ENCODE peak calls at places on chromosomes 1 and 21, in seven cellular contexts. One of them, this sample, is unnamed.

GRCh38 chr21:38958940-38959685 is 153.4 kb downstream of the ETS2 start:
- DNase-seq in IMR-90: peak; percentile 74
- DNase-seq in fibroblast of lung: peak; percentile 69
- DNase-seq in CD8-positive, alpha-beta T cell: no peak
- DNase-seq in heart left ventricle: peak; percentile 50
- DNase-seq in cardiac muscle cell: no peak
- DNase-seq in hepatocyte: peak; percentile 71
- DNase-seq in this sample: peak; percentile 71

GRCh38 chr21:41839387-41840000 is 39.6 kb downstream of the PRDM15 start:
- DNase-seq in IMR-90: no peak
- DNase-seq in fibroblast of lung: no peak
- DNase-seq in CD8-positive, alpha-beta T cell: no peak
- DNase-seq in heart left ventricle: no peak
- DNase-seq in cardiac muscle cell: no peak
- DNase-seq in hepatocyte: no peak
- DNase-seq in this sample: no peak

GRCh38 chr1:88774151-88774556 is 90.1 kb downstream of the PKN2 start:
- DNase-seq in IMR-90: no peak
- DNase-seq in fibroblast of lung: peak; percentile 26
- DNase-seq in CD8-positive, alpha-beta T cell: no peak
- DNase-seq in heart left ventricle: no peak
- DNase-seq in cardiac muscle cell: no peak
- DNase-seq in hepatocyte: peak; percentile 84
- DNase-seq in this sample: no peak

GRCh38 chr1:208183977-208184901 is 59.9 kb downstream of the PLXNA2 start:
- DNase-seq in IMR-90: peak; percentile 40
- DNase-seq in fibroblast of lung: peak; percentile 86
- DNase-seq in CD8-positive, alpha-beta T cell: no peak
- DNase-seq in heart left ventricle: no peak
- DNase-seq in cardiac muscle cell: no peak
- DNase-seq in hepatocyte: peak; percentile 85
- DNase-seq in this sample: peak; percentile 87

GRCh38 chr1:42081475-42081874 is 71.7 kb upstream of the GUCA2B start:
- DNase-seq in IMR-90: no peak
- DNase-seq in fibroblast of lung: no peak
- DNase-seq in CD8-positive, alpha-beta T cell: no peak
- DNase-seq in heart left ventricle: no peak
- DNase-seq in cardiac muscle cell: no peak
- DNase-seq in hepatocyte: peak; percentile 70
- DNase-seq in this sample: no peak

GRCh38 chr1:118294817-118295486 is 109.9 kb upstream of the SPAG17 start:
- DNase-seq in IMR-90: no peak
- DNase-seq in fibroblast of lung: peak; percentile 23
- DNase-seq in CD8-positive, alpha-beta T cell: no peak
- DNase-seq in heart left ventricle: no peak
- DNase-seq in cardiac muscle cell: no peak
- DNase-seq in hepatocyte: peak; percentile 11
- DNase-seq in this sample: no peak

GRCh38 chr1:243315455-243315854 is 59.6 kb downstream of the SDCCAG8 start:
- DNase-seq in IMR-90: peak; percentile 18
- DNase-seq in fibroblast of lung: peak; percentile 46
- DNase-seq in CD8-positive, alpha-beta T cell: no peak
- DNase-seq in heart left ventricle: no peak
- DNase-seq in cardiac muscle cell: no peak
- DNase-seq in hepatocyte: no peak
- DNase-seq in this sample: no peak

GRCh38 chr1:216075339-216075738 is 347.9 kb downstream of the USH2A start:
- DNase-seq in IMR-90: peak; percentile 34
- DNase-seq in fibroblast of lung: peak; percentile 39
- DNase-seq in CD8-positive, alpha-beta T cell: no peak
- DNase-seq in heart left ventricle: no peak
- DNase-seq in cardiac muscle cell: no peak
- DNase-seq in hepatocyte: no peak
- DNase-seq in this sample: no peak

GRCh38 chr21:42997053-42997452 is 22.7 kb downstream of the PKNOX1 start:
- DNase-seq in IMR-90: peak; percentile 99
- DNase-seq in fibroblast of lung: peak; percentile 97
- DNase-seq in CD8-positive, alpha-beta T cell: no peak
- DNase-seq in heart left ventricle: peak; percentile 32
- DNase-seq in cardiac muscle cell: no peak
- DNase-seq in hepatocyte: peak; percentile 60
- DNase-seq in this sample: peak; percentile 85

GRCh38 chr1:8671313-8671917 is 146.0 kb downstream of the RERE start:
- DNase-seq in IMR-90: peak; percentile 84
- DNase-seq in fibroblast of lung: peak; percentile 62
- DNase-seq in CD8-positive, alpha-beta T cell: no peak
- DNase-seq in heart left ventricle: peak; percentile 48
- DNase-seq in cardiac muscle cell: peak; percentile 74
- DNase-seq in hepatocyte: peak; percentile 81
- DNase-seq in this sample: no peak

GRCh38 chr1:178818416-178818815 is 52.5 kb downstream of the ANGPTL1 start:
- DNase-seq in IMR-90: peak; percentile 79
- DNase-seq in fibroblast of lung: peak; percentile 75
- DNase-seq in CD8-positive, alpha-beta T cell: no peak
- DNase-seq in heart left ventricle: no peak
- DNase-seq in cardiac muscle cell: no peak
- DNase-seq in hepatocyte: peak; percentile 3
- DNase-seq in this sample: no peak

GRCh38 chr1:66374561-66375111 is 159.3 kb upstream of the SGIP1 start:
- DNase-seq in IMR-90: peak; percentile 95
- DNase-seq in fibroblast of lung: peak; percentile 95
- DNase-seq in CD8-positive, alpha-beta T cell: no peak
- DNase-seq in heart left ventricle: no peak
- DNase-seq in cardiac muscle cell: no peak
- DNase-seq in hepatocyte: no peak
- DNase-seq in this sample: no peak

GRCh38 chr1:205444300-205444930 is 11.4 kb downstream of the BLACAT1 start:
- DNase-seq in IMR-90: no peak
- DNase-seq in fibroblast of lung: peak; percentile 48
- DNase-seq in CD8-positive, alpha-beta T cell: no peak
- DNase-seq in heart left ventricle: no peak
- DNase-seq in cardiac muscle cell: no peak
- DNase-seq in hepatocyte: no peak
- DNase-seq in this sample: no peak

GRCh38 chr1:20730690-20731056 is 1.8 kb downstream of the SH2D5 start:
- DNase-seq in IMR-90: no peak
- DNase-seq in fibroblast of lung: no peak
- DNase-seq in CD8-positive, alpha-beta T cell: no peak
- DNase-seq in heart left ventricle: no peak
- DNase-seq in cardiac muscle cell: peak; percentile 41
- DNase-seq in hepatocyte: no peak
- DNase-seq in this sample: peak; percentile 56

GRCh38 chr1:173508541-173508940 is 31.4 kb downstream of the PRDX6 start:
- DNase-seq in IMR-90: peak; percentile 39
- DNase-seq in fibroblast of lung: peak; percentile 31
- DNase-seq in CD8-positive, alpha-beta T cell: no peak
- DNase-seq in heart left ventricle: no peak
- DNase-seq in cardiac muscle cell: no peak
- DNase-seq in hepatocyte: no peak
- DNase-seq in this sample: no peak

GRCh38 chr1:24417681-24418080 is 2.1 kb downstream of the NIPAL3 start:
- DNase-seq in IMR-90: peak; percentile 65
- DNase-seq in fibroblast of lung: peak; percentile 59
- DNase-seq in CD8-positive, alpha-beta T cell: no peak
- DNase-seq in heart left ventricle: no peak
- DNase-seq in cardiac muscle cell: no peak
- DNase-seq in hepatocyte: no peak
- DNase-seq in this sample: no peak

GRCh38 chr1:39106949-39107740 is 81.0 kb downstream of the NDUFS5 start:
- DNase-seq in IMR-90: no peak
- DNase-seq in fibroblast of lung: no peak
- DNase-seq in CD8-positive, alpha-beta T cell: no peak
- DNase-seq in heart left ventricle: no peak
- DNase-seq in cardiac muscle cell: no peak
- DNase-seq in hepatocyte: no peak
- DNase-seq in this sample: no peak
- H3K27ac ChIP-seq in IMR-90: peak overlapping the region; percentile 97
- H3K27ac ChIP-seq in fibroblast of lung: peak overlapping the region; percentile 85
- H3K27ac ChIP-seq in CD8-positive, alpha-beta T cell: no peak overlapping the region
- H3K27ac ChIP-seq in heart left ventricle: peak overlapping the region; percentile 97
- H3K27ac ChIP-seq in cardiac muscle cell: peak overlapping the region; percentile 91
- H3K27ac ChIP-seq in hepatocyte: peak overlapping the region; percentile 98
- H3K27ac ChIP-seq in this sample: peak overlapping the region; percentile 97

GRCh38 chr1:53715478-53715877 is 23.5 kb downstream of the GLIS1 start:
- DNase-seq in IMR-90: peak; percentile 14
- DNase-seq in fibroblast of lung: no peak
- DNase-seq in CD8-positive, alpha-beta T cell: no peak
- DNase-seq in heart left ventricle: no peak
- DNase-seq in cardiac muscle cell: peak; percentile 71
- DNase-seq in hepatocyte: no peak
- DNase-seq in this sample: no peak
- TF ChIP-seq CTCF in IMR-90: peak; percentile 55
- TF ChIP-seq CTCF in fibroblast of lung: peak; percentile 73
- TF ChIP-seq CTCF in CD8-positive, alpha-beta T cell: no peak
- TF ChIP-seq CTCF in heart left ventricle: peak; percentile 23
- TF ChIP-seq CTCF in cardiac muscle cell: peak; percentile 67
- TF ChIP-seq CTCF in hepatocyte: peak; percentile 20
- TF ChIP-seq CTCF in this sample: peak; percentile 45

GRCh38 chr1:206833131-206833530 is 32.3 kb upstream of the IL20 start:
- DNase-seq in IMR-90: no peak
- DNase-seq in fibroblast of lung: no peak
- DNase-seq in CD8-positive, alpha-beta T cell: no peak
- DNase-seq in heart left ventricle: no peak
- DNase-seq in cardiac muscle cell: no peak
- DNase-seq in hepatocyte: no peak
- DNase-seq in this sample: no peak
- H3K4me1 ChIP-seq in IMR-90: no peaks in the 10 kb centered on the region
- H3K4me1 ChIP-seq in fibroblast of lung: no peaks in the 10 kb centered on the region
- H3K4me1 ChIP-seq in CD8-positive, alpha-beta T cell: peaks cover 25% of the 10 kb centered on the region
- H3K4me1 ChIP-seq in heart left ventricle: no peaks in the 10 kb centered on the region
- H3K4me1 ChIP-seq in cardiac muscle cell: peaks cover 3% of the 10 kb centered on the region
- H3K4me1 ChIP-seq in hepatocyte: no peaks in the 10 kb centered on the region
- H3K4me1 ChIP-seq in this sample: no peaks in the 10 kb centered on the region

DNA sequence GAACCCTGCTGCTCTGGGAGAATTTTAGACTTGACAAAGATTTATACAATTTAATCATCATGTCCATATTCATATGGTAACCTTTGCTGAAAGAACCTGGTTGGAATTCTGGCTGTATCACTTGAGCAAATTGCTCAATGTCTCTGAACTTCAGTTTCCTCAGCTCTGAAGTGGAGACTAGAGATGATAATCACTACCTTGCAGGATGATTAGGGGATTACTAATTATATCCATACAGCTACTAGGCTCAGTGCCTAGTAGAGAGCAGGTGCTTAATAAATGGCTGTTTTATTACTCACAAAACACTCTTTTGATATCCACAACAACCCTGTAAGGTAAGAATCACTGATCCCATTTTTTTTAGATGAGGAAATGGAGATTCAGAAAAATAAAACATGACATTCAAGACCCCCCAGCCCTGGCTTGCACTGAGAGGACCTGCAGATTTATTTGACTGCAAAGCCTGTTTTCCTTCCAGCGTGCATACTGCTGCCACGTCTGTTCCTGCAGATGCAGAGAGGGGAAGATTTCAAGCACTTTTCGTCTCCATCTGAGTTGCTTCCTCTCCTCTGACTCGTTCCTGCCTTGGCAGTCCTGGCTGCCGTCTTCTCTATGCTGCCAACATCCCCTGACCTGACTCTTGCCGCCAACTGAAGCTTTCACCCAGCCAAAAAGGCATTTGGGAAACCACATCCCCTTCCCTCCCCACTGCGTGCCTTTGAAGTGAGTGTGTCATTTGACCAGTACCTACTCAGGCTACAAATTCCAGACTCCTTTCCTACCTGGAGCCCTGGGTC is 203.0 kb downstream of the PLPP3 start:
- DNase-seq in IMR-90: peak; percentile 31
- DNase-seq in fibroblast of lung: peak; percentile 85
- DNase-seq in CD8-positive, alpha-beta T cell: no peak
- DNase-seq in heart left ventricle: peak; percentile 45
- DNase-seq in cardiac muscle cell: no peak
- DNase-seq in hepatocyte: no peak
- DNase-seq in this sample: peak; percentile 66
- H3K27ac ChIP-seq in IMR-90: no peak overlapping the region
- H3K27ac ChIP-seq in fibroblast of lung: no peak overlapping the region
- H3K27ac ChIP-seq in CD8-positive, alpha-beta T cell: no peak overlapping the region
- H3K27ac ChIP-seq in heart left ventricle: peak overlapping the region; percentile 76
- H3K27ac ChIP-seq in cardiac muscle cell: no peak overlapping the region
- H3K27ac ChIP-seq in hepatocyte: peak overlapping the region; percentile 6
- H3K27ac ChIP-seq in this sample: peak overlapping the region; percentile 63

DNA sequence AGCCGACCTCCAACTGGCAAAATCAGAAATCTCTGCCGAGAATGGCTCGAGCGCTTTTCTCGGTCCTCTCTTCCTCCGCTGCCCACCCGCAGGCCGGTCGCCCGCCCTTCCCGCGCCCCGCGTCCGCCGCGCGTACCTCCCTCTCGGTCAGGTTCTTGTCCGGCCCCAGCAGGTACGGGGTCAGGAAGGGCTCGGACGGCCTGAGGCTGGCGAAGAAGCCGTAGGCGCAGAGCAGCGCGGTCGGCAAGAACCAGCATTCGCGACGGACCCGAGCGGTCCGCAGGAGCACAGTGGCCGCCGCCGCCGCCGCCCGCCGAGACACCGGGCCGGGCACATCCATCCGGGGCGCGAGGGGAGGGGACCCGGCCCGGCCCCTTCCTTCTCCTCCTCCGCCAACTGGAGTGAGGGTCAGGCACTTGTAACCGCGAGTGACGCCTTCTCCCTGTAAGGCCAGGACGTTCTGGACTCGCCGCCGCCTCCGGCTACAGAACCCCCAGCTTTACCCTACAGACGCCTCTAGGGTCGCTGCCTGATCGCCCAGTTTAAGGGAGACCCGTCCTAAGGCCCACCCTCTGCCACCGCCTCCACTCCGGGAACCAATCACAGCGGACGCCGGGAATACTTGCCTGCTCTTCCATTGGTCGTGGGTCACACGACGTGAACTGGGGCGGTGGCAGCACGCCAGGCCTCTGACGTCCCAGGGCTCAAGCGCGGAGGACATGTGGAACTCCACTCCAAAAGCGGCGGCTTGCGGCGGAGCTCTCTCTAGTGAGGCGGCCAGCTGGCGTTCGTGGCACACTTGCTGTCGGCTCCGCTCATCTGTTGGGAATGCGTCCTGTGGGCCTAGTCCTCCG is at the start of gene SLC19A2:
- DNase-seq in IMR-90: peak; percentile 99
- DNase-seq in fibroblast of lung: peak; percentile 100
- DNase-seq in CD8-positive, alpha-beta T cell: peak; percentile 89
- DNase-seq in heart left ventricle: peak; percentile 99
- DNase-seq in cardiac muscle cell: peak; percentile 99
- DNase-seq in hepatocyte: peak; percentile 100
- DNase-seq in this sample: peak; percentile 100
- TF ChIP-seq CTCF in IMR-90: peak; percentile 40
- TF ChIP-seq CTCF in fibroblast of lung: peak; percentile 34
- TF ChIP-seq CTCF in CD8-positive, alpha-beta T cell: no peak
- TF ChIP-seq CTCF in heart left ventricle: no peak
- TF ChIP-seq CTCF in cardiac muscle cell: peak; percentile 31
- TF ChIP-seq CTCF in hepatocyte: peak; percentile 24
- TF ChIP-seq CTCF in this sample: no peak